ENCODE peak calls at places on chromosomes 2 and 18, in five cellular contexts. One of them, this sample, is unnamed.

GRCh38 chr2:24083567-24084385 is 858 bp downstream of the TP53I3 start:
- DNase-seq in HFFc6: peak; percentile 64
- DNase-seq in stimulated activated CD8-positive, alpha-beta memory T cell treated with anti-CD3 and anti-CD28 coated beads, Interleukin-7, amount 100 ng/mL, for 48 hours: no peak
- DNase-seq in EL: peak; percentile 84
- DNase-seq in body of pancreas: no peak
- DNase-seq in this sample: peak; percentile 78

GRCh38 chr2:176103634-176104337 is 3.3 kb upstream of the HOXD11 start:
- DNase-seq in HFFc6: no peak
- DNase-seq in stimulated activated CD8-positive, alpha-beta memory T cell treated with anti-CD3 and anti-CD28 coated beads, Interleukin-7, amount 100 ng/mL, for 48 hours: no peak
- DNase-seq in EL: no peak
- DNase-seq in body of pancreas: no peak
- DNase-seq in this sample: no peak

GRCh38 chr18:32445846-32446245 is 24.8 kb downstream of the GAREM1 start:
- DNase-seq in HFFc6: no peak
- DNase-seq in stimulated activated CD8-positive, alpha-beta memory T cell treated with anti-CD3 and anti-CD28 coated beads, Interleukin-7, amount 100 ng/mL, for 48 hours: no peak
- DNase-seq in EL: no peak
- DNase-seq in body of pancreas: no peak
- DNase-seq in this sample: no peak

GRCh38 chr2:170324640-170325046 is 146.7 kb downstream of the MYO3B start:
- DNase-seq in HFFc6: peak; percentile 26
- DNase-seq in stimulated activated CD8-positive, alpha-beta memory T cell treated with anti-CD3 and anti-CD28 coated beads, Interleukin-7, amount 100 ng/mL, for 48 hours: no peak
- DNase-seq in EL: peak; percentile 33
- DNase-seq in body of pancreas: peak; percentile 31
- DNase-seq in this sample: peak; percentile 79

GRCh38 chr18:22547807-22548561 is 130.3 kb upstream of the CTAGE1 start:
- DNase-seq in HFFc6: peak; percentile 50
- DNase-seq in stimulated activated CD8-positive, alpha-beta memory T cell treated with anti-CD3 and anti-CD28 coated beads, Interleukin-7, amount 100 ng/mL, for 48 hours: no peak
- DNase-seq in EL: peak; percentile 75
- DNase-seq in body of pancreas: no peak
- DNase-seq in this sample: no peak

GRCh38 chr2:111118455-111119003 is 2.2 kb upstream of the BCL2L11 start:
- DNase-seq in HFFc6: no peak
- DNase-seq in stimulated activated CD8-positive, alpha-beta memory T cell treated with anti-CD3 and anti-CD28 coated beads, Interleukin-7, amount 100 ng/mL, for 48 hours: no peak
- DNase-seq in EL: no peak
- DNase-seq in body of pancreas: no peak
- DNase-seq in this sample: no peak

GRCh38 chr2:20957745-20958144 is 86.1 kb downstream of the APOB start:
- DNase-seq in HFFc6: no peak
- DNase-seq in stimulated activated CD8-positive, alpha-beta memory T cell treated with anti-CD3 and anti-CD28 coated beads, Interleukin-7, amount 100 ng/mL, for 48 hours: no peak
- DNase-seq in EL: no peak
- DNase-seq in body of pancreas: no peak
- DNase-seq in this sample: no peak

GRCh38 chr2:110876167-110876999 is 144.0 kb downstream of the ACOXL start:
- DNase-seq in HFFc6: no peak
- DNase-seq in stimulated activated CD8-positive, alpha-beta memory T cell treated with anti-CD3 and anti-CD28 coated beads, Interleukin-7, amount 100 ng/mL, for 48 hours: no peak
- DNase-seq in EL: no peak
- DNase-seq in body of pancreas: no peak
- DNase-seq in this sample: peak; percentile 26

GRCh38 chr2:205505344-205505743 is 177.0 kb upstream of the NRP2 start:
- DNase-seq in HFFc6: no peak
- DNase-seq in stimulated activated CD8-positive, alpha-beta memory T cell treated with anti-CD3 and anti-CD28 coated beads, Interleukin-7, amount 100 ng/mL, for 48 hours: no peak
- DNase-seq in EL: no peak
- DNase-seq in body of pancreas: no peak
- DNase-seq in this sample: no peak

GRCh38 chr2:190583507-190584337 is 49.2 kb upstream of the NEMP2 start:
- DNase-seq in HFFc6: no peak
- DNase-seq in stimulated activated CD8-positive, alpha-beta memory T cell treated with anti-CD3 and anti-CD28 coated beads, Interleukin-7, amount 100 ng/mL, for 48 hours: no peak
- DNase-seq in EL: no peak
- DNase-seq in body of pancreas: no peak
- DNase-seq in this sample: no peak

GRCh38 chr2:182980115-182980514 is 58.1 kb downstream of the NCKAP1 start:
- DNase-seq in HFFc6: peak; percentile 46
- DNase-seq in stimulated activated CD8-positive, alpha-beta memory T cell treated with anti-CD3 and anti-CD28 coated beads, Interleukin-7, amount 100 ng/mL, for 48 hours: no peak
- DNase-seq in EL: peak; percentile 25
- DNase-seq in body of pancreas: no peak
- DNase-seq in this sample: peak; percentile 64

GRCh38 chr2:30380824-30381223 is 66.2 kb upstream of the LCLAT1 start:
- DNase-seq in HFFc6: no peak
- DNase-seq in stimulated activated CD8-positive, alpha-beta memory T cell treated with anti-CD3 and anti-CD28 coated beads, Interleukin-7, amount 100 ng/mL, for 48 hours: no peak
- DNase-seq in EL: no peak
- DNase-seq in body of pancreas: no peak
- DNase-seq in this sample: peak; percentile 100

GRCh38 chr2:179298666-179299065 is 34.0 kb upstream of the SESTD1 start:
- DNase-seq in HFFc6: no peak
- DNase-seq in stimulated activated CD8-positive, alpha-beta memory T cell treated with anti-CD3 and anti-CD28 coated beads, Interleukin-7, amount 100 ng/mL, for 48 hours: no peak
- DNase-seq in EL: no peak
- DNase-seq in body of pancreas: no peak
- DNase-seq in this sample: no peak

GRCh38 chr18:79664525-79665125 is 15.0 kb upstream of the CTDP1 start:
- DNase-seq in HFFc6: peak; percentile 84
- DNase-seq in stimulated activated CD8-positive, alpha-beta memory T cell treated with anti-CD3 and anti-CD28 coated beads, Interleukin-7, amount 100 ng/mL, for 48 hours: no peak
- DNase-seq in EL: peak; percentile 67
- DNase-seq in body of pancreas: no peak
- DNase-seq in this sample: no peak

GRCh38 chr2:150733219-150733618 is 245.8 kb upstream of the RND3 start:
- DNase-seq in HFFc6: no peak
- DNase-seq in stimulated activated CD8-positive, alpha-beta memory T cell treated with anti-CD3 and anti-CD28 coated beads, Interleukin-7, amount 100 ng/mL, for 48 hours: no peak
- DNase-seq in EL: no peak
- DNase-seq in body of pancreas: no peak
- DNase-seq in this sample: no peak

GRCh38 chr2:39570130-39570555 is 95.6 kb upstream of the TMEM178A start:
- DNase-seq in HFFc6: no peak
- DNase-seq in stimulated activated CD8-positive, alpha-beta memory T cell treated with anti-CD3 and anti-CD28 coated beads, Interleukin-7, amount 100 ng/mL, for 48 hours: no peak
- DNase-seq in EL: no peak
- DNase-seq in body of pancreas: no peak
- DNase-seq in this sample: no peak

GRCh38 chr2:162075689-162076132 is 1.7 kb upstream of the DPP4 start:
- DNase-seq in HFFc6: peak; percentile 42
- DNase-seq in stimulated activated CD8-positive, alpha-beta memory T cell treated with anti-CD3 and anti-CD28 coated beads, Interleukin-7, amount 100 ng/mL, for 48 hours: no peak
- DNase-seq in EL: peak; percentile 42
- DNase-seq in body of pancreas: no peak
- DNase-seq in this sample: no peak

GRCh38 chr2:30282081-30282480 is 50.7 kb downstream of the LBH start:
- DNase-seq in HFFc6: no peak
- DNase-seq in stimulated activated CD8-positive, alpha-beta memory T cell treated with anti-CD3 and anti-CD28 coated beads, Interleukin-7, amount 100 ng/mL, for 48 hours: no peak
- DNase-seq in EL: no peak
- DNase-seq in body of pancreas: no peak
- DNase-seq in this sample: no peak

GRCh38 chr18:30800800-30801199 is 241.7 kb downstream of the DSC3 start:
- DNase-seq in HFFc6: no peak
- DNase-seq in stimulated activated CD8-positive, alpha-beta memory T cell treated with anti-CD3 and anti-CD28 coated beads, Interleukin-7, amount 100 ng/mL, for 48 hours: no peak
- DNase-seq in EL: no peak
- DNase-seq in body of pancreas: no peak
- DNase-seq in this sample: no peak

GRCh38 chr2:195270466-195270865 is 386.6 kb upstream of the SLC39A10 start:
- DNase-seq in HFFc6: no peak
- DNase-seq in stimulated activated CD8-positive, alpha-beta memory T cell treated with anti-CD3 and anti-CD28 coated beads, Interleukin-7, amount 100 ng/mL, for 48 hours: no peak
- DNase-seq in EL: no peak
- DNase-seq in body of pancreas: no peak
- DNase-seq in this sample: no peak

GRCh38 chr2:67579207-67579606 is 182.1 kb downstream of the ETAA1 start:
- DNase-seq in HFFc6: no peak
- DNase-seq in stimulated activated CD8-positive, alpha-beta memory T cell treated with anti-CD3 and anti-CD28 coated beads, Interleukin-7, amount 100 ng/mL, for 48 hours: no peak
- DNase-seq in EL: no peak
- DNase-seq in body of pancreas: no peak
- DNase-seq in this sample: no peak

GRCh38 chr2:237616373-237617304 is 10.7 kb upstream of the LRRFIP1 start:
- DNase-seq in HFFc6: peak; percentile 72
- DNase-seq in stimulated activated CD8-positive, alpha-beta memory T cell treated with anti-CD3 and anti-CD28 coated beads, Interleukin-7, amount 100 ng/mL, for 48 hours: no peak
- DNase-seq in EL: peak; percentile 70
- DNase-seq in body of pancreas: no peak
- DNase-seq in this sample: no peak

GRCh38 chr18:43893001-43893637 is 615.8 kb upstream of the SYT4 start:
- DNase-seq in HFFc6: peak; percentile 71
- DNase-seq in stimulated activated CD8-positive, alpha-beta memory T cell treated with anti-CD3 and anti-CD28 coated beads, Interleukin-7, amount 100 ng/mL, for 48 hours: no peak
- DNase-seq in EL: peak; percentile 91
- DNase-seq in body of pancreas: no peak
- DNase-seq in this sample: no peak

GRCh38 chr2:24496959-24497358 is 5.9 kb downstream of the NCOA1 start:
- DNase-seq in HFFc6: no peak
- DNase-seq in stimulated activated CD8-positive, alpha-beta memory T cell treated with anti-CD3 and anti-CD28 coated beads, Interleukin-7, amount 100 ng/mL, for 48 hours: no peak
- DNase-seq in EL: no peak
- DNase-seq in body of pancreas: no peak
- DNase-seq in this sample: no peak

GRCh38 chr2:152577611-152578010 is 139.7 kb downstream of the PRPF40A start:
- DNase-seq in HFFc6: no peak
- DNase-seq in stimulated activated CD8-positive, alpha-beta memory T cell treated with anti-CD3 and anti-CD28 coated beads, Interleukin-7, amount 100 ng/mL, for 48 hours: no peak
- DNase-seq in EL: no peak
- DNase-seq in body of pancreas: no peak
- DNase-seq in this sample: no peak

GRCh38 chr2:175175896-175176295 is 5.6 kb downstream of the ATP5MC3 start:
- DNase-seq in HFFc6: peak; percentile 34
- DNase-seq in stimulated activated CD8-positive, alpha-beta memory T cell treated with anti-CD3 and anti-CD28 coated beads, Interleukin-7, amount 100 ng/mL, for 48 hours: no peak
- DNase-seq in EL: peak; percentile 17
- DNase-seq in body of pancreas: no peak
- DNase-seq in this sample: no peak

GRCh38 chr2:112642961-112643360 is 2.8 kb upstream of the SLC20A1 start:
- DNase-seq in HFFc6: peak; percentile 35
- DNase-seq in stimulated activated CD8-positive, alpha-beta memory T cell treated with anti-CD3 and anti-CD28 coated beads, Interleukin-7, amount 100 ng/mL, for 48 hours: no peak
- DNase-seq in EL: peak; percentile 60
- DNase-seq in body of pancreas: no peak
- DNase-seq in this sample: no peak

This sample was measured in SK-MEL-5.